ENCODE peak calls at places on chromosomes 6 and 20, in five cellular contexts. T is cardiac muscle cell; J is kidney; M is esophagus squamous epithelium; V is CD4-positive, CD25-positive, alpha-beta regulatory T cell. S is an unnamed sample. For H3K36me3, the result is how much of the 10 kb centered on the place peaks cover.

GRCh38 chr6:139852484-139853140 is 478.2 kb upstream of the CITED2 start:
- DNase-seq in J (no peak), V (no peak), T (peak), M (no peak), S (no peak)

GRCh38 chr20:50436052-50436656 is 74.0 kb upstream of the PTPN1 start:
- DNase-seq in M (no peak), V (no peak), T (no peak), J (no peak), S (no peak)

GRCh38 chr20:33076662-33077398 is 2.6 kb upstream of the BPIFB4 start:
- DNase-seq in J (peak), M (no peak), V (peak), T (no peak), S (no peak)

GRCh38 chr20:22389836-22390542 is 194.4 kb downstream of the FOXA2 start:
- DNase-seq in V (no peak), T (peak), M (no peak), J (peak), S (no peak)

GRCh38 chr6:118284736-118285360 is 263.2 kb upstream of the PLN start:
- DNase-seq in T (peak), V (no peak), J (no peak), M (no peak), S (no peak)

GRCh38 chr20:64101731-64102621 is 5.4 kb downstream of the NPBWR2 start:
- DNase-seq in J (peak), T (no peak), M (no peak), V (peak), S (peak)

GRCh38 chr20:54772931-54773642 is 297.7 kb downstream of the DOK5 start:
- DNase-seq in T (no peak), V (no peak), M (no peak), J (no peak), S (no peak)

GRCh38 chr6:138546733-138547185 is 47.5 kb upstream of the NHSL1 start:
- DNase-seq in T (no peak), J (no peak), V (no peak), M (no peak), S (no peak)

GRCh38 chr20:37390891-37391525 is 45.1 kb downstream of the SRC start:
- DNase-seq in T (no peak), V (no peak), J (peak), M (no peak), S (no peak)

GRCh38 chr20:58192567-58192966 is 35.9 kb downstream of the ANKRD60 start:
- DNase-seq in T (no peak), V (peak), J (no peak), M (no peak), S (peak)

GRCh38 chr6:150099546-150099945 is 30.6 kb upstream of the ULBP3 start:
- DNase-seq in J (no peak), T (no peak), V (no peak), M (no peak), S (no peak)

GRCh38 chr20:45919536-45919933 is 7.6 kb upstream of the PLTP start:
- DNase-seq in T (peak), V (no peak), M (no peak), J (peak), S (no peak)

GRCh38 chr20:4533734-4534133 is 188.0 kb upstream of the PRND start:
- DNase-seq in V (no peak), M (no peak), T (no peak), J (no peak), S (no peak)

GRCh38 chr20:45100563-45101245 is at the start of gene KCNS1:
- DNase-seq in M (no peak), T (peak), V (no peak), J (peak), S (no peak)

GRCh38 chr20:56412949-56413348 is 889 bp downstream of the CASS4 start:
- DNase-seq in T (no peak), V (no peak), M (no peak), J (no peak), S (no peak)

GRCh38 chr20:56414842-56415765 is 3.0 kb downstream of the CASS4 start:
- DNase-seq in T (peak), J (no peak), V (peak), M (no peak), S (peak)

GRCh38 chr20:56409946-56410345 is 2.1 kb upstream of the CASS4 start:
- DNase-seq in M (no peak), V (no peak), J (no peak), T (no peak), S (no peak)

GRCh38 chr20:56411759-56412472 is at the start of gene CASS4:
- DNase-seq in T (peak), M (no peak), J (no peak), V (peak), S (peak)

DNA sequence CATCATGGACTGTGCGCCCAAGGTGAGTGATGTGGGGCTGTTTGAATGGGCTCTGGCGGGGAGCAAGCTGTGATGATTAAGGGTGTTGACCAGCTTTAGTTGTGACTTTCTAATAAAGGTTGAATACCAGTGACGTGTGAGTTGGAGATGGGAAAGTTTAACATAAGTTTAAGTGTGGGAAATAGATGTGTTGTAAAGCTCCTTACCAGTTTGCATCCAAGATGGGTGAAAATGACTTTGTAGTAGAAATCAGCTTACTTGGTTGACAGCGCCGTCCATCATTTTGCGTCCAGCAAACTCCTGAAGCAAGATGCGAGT is 372 bp downstream of the CASS4 start:
- DNase-seq in J (no peak), T (no peak), V (no peak), M (no peak), S (no peak)
- H3K27ac ChIP-seq in J (peak), T (no peak), V (peak), M (peak), S (peak)

GRCh38 chr6:35483490-35483889 is 13.4 kb downstream of the TEAD3 start:
- DNase-seq in V (no peak), J (peak), T (no peak), M (no peak), S (no peak)
- H3K36me3 ChIP-seq in V (under half), J (under half), T (under half), M (half or more), S (under half)

GRCh38 chr6:126335210-126335609 is 4.7 kb upstream of the CENPW start:
- DNase-seq in T (no peak), V (no peak), M (no peak), J (no peak), S (no peak)

GRCh38 chr6:126333729-126334128 is 6.2 kb upstream of the CENPW start:
- DNase-seq in J (no peak), V (no peak), M (no peak), T (no peak), S (no peak)

GRCh38 chr6:126339796-126340750 is at the start of gene CENPW:
- DNase-seq in J (peak), M (peak), T (peak), V (peak), S (peak)

GRCh38 chr6:126341126-126341525 is 1.2 kb downstream of the CENPW start:
- DNase-seq in V (no peak), M (no peak), T (no peak), J (no peak), S (no peak)

GRCh38 chr6:126337323-126337722 is 2.6 kb upstream of the CENPW start:
- DNase-seq in J (no peak), V (no peak), M (no peak), T (peak), S (no peak)
- H3K4me3 ChIP-seq in J (no peak), V (no peak), M (no peak), T (no peak), S (no peak)

GRCh38 chr6:170269873-170270541 is 20.9 kb downstream of the DLL1 start:
- DNase-seq in M (no peak), V (no peak), T (no peak), J (peak), S (no peak)
- H3K27ac ChIP-seq in M (no peak), V (no peak), T (no peak), J (no peak), S (no peak)

DNA sequence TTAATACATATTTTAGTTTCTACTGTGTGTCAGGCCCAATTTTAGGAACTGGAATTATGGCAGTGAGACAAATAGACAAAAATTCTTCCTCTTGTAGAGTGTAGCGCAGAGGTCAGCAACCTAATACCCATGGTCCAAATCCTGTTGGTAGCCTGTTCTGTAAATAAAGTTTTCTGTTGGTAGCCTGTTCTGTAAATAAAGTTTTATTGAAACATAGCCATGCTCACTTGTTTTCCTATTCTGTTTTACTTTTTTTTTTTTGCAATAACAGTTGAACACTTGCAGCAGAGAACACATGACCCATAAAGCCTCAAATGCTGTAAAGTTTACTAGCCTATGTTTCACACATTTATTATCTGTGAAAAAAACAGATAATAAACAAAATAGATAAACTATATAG is 87.9 kb downstream of the SCAF8 start:
- DNase-seq in T (no peak), M (no peak), V (no peak), J (no peak), S (no peak)
- H3K36me3 ChIP-seq in T (half or more), M (half or more), V (half or more), J (under half), S (half or more)

DNA sequence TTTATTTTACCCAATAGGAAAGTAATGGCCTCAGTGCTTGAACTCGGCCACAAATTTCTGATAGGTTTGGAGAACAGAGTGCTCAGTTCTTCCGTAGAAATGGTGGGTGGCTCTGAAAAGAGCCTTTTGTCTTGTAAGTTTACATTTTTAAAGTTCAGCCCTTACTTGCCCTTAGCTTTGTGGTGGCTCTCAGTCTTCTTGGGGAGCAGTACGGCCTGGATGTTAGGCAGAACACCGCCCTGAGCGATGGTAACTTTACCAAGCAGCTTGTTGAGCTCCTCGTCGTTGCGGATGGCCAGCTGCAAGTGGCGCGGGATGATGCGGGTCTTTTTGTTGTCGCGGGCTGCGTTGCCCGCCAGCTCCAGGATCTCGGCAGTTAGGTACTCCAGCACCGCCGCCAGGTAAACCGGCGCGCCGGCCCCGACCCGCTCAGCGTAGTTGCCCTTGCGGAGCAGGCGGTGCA is 19.6 kb downstream of the OR2B2 start:
- DNase-seq in J (no peak), V (no peak), M (no peak), T (no peak), S (no peak)
- H3K4me3 ChIP-seq in J (peak), V (peak), M (peak), T (peak), S (peak)

DNA sequence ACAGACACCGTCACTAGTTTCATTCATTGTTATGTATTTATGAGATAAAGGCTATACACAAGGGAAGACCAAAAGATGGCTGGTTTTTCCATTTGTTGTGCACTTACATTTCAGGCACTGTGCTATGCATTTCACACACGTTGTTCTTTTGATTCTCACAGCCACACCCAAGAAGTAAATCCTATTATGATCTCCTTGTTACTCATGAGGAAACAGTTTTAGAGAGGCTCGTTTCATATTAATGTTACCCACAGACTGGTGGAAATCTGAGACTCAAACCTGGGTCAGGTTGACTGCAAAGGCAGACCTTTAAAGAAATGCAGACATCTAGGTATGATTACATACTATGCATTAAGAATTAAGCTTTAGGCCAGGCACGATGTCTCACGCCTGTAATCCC is 34.9 kb downstream of the SHLD1 start:
- DNase-seq in T (no peak), J (no peak), M (no peak), V (no peak), S (no peak)
- H3K27ac ChIP-seq in T (no peak), J (no peak), M (peak), V (no peak), S (peak)

DNA sequence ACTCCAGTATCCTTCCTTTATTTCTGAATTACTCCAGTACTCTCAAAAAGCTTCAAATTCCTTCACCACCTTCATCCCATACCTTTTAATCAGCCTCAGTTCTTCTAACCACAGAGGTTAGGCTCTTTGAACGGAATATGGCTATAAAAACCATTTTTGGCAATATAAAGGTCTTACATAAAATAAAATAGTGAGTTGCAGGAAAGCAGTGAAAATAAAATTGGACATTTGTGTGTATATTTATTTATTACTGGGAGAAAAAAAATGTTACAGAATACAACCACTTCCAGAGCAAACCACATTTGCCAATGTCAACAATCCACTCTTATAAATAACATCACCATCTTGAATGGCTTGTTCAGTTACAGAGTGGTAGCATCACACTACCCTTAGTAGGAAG is 7.7 kb downstream of the HDDC2 start:
- DNase-seq in T (no peak), J (no peak), V (no peak), M (no peak), S (no peak)
- H3K36me3 ChIP-seq in T (under half), J (under half), V (half or more), M (half or more), S (under half)

GRCh38 chr6:10510592-10511367 is 10.4 kb upstream of the GCNT2 start:
- DNase-seq in M (no peak), T (peak), J (no peak), V (peak), S (no peak)
- H3K4me3 ChIP-seq in M (no peak), T (no peak), J (peak), V (no peak), S (no peak)